ENCODE peak calls at places on chromosomes 2 and 18, in five cellular contexts. Q, L, W, D and M are unnamed samples.
A peak's percentile ranks its signal among the peaks of the same experiment; 100 is the strongest.

GRCh38 chr2:74736589-74736988 is 82.5 kb downstream of the SEMA4F start:
- DNase-seq in Q (no peak), L (no peak), W (no peak), D (no peak), M (no peak)

GRCh38 chr2:59932341-59932740 is 621.1 kb downstream of the BCL11A start:
- DNase-seq in Q (no peak), L (no peak), W (no peak), D (no peak), M (no peak)

GRCh38 chr2:236403125-236403524 is 138.9 kb upstream of the ASB18 start:
- DNase-seq in Q (no peak), L (no peak), W (no peak), D (no peak), M (no peak)

GRCh38 chr2:20630967-20631366 is 19.9 kb downstream of the HS1BP3 start:
- DNase-seq in Q (no peak), L (no peak), W (no peak), D (no peak), M (no peak)

GRCh38 chr18:48547456-48548403 is 8.9 kb downstream of the CTIF start:
- DNase-seq in Q (peak; percentile 84), L (peak; percentile 29), W (peak; percentile 75), D (no peak), M (peak; percentile 83)

GRCh38 chr2:233437439-233437955 is 83.2 kb downstream of the DGKD start:
- DNase-seq in Q (no peak), L (no peak), W (no peak), D (no peak), M (no peak)

GRCh38 chr18:65221736-65222135 is 529.1 kb upstream of the CDH7 start:
- DNase-seq in Q (no peak), L (no peak), W (no peak), D (no peak), M (no peak)

GRCh38 chr2:149040451-149040850 is 2.0 kb downstream of the LYPD6B start:
- DNase-seq in Q (peak; percentile 19), L (no peak), W (no peak), D (no peak), M (peak; percentile 5)

GRCh38 chr2:85776672-85777071 is 22.9 kb downstream of the ATOH8 start:
- DNase-seq in Q (no peak), L (no peak), W (no peak), D (no peak), M (no peak)

GRCh38 chr2:1421731-1422130 is 8.5 kb downstream of the TPO start:
- DNase-seq in Q (no peak), L (no peak), W (no peak), D (no peak), M (no peak)
- TF ChIP-seq CTCF in Q (no peak), L (no peak), W (no peak), D (no peak), M (no peak)

DNA sequence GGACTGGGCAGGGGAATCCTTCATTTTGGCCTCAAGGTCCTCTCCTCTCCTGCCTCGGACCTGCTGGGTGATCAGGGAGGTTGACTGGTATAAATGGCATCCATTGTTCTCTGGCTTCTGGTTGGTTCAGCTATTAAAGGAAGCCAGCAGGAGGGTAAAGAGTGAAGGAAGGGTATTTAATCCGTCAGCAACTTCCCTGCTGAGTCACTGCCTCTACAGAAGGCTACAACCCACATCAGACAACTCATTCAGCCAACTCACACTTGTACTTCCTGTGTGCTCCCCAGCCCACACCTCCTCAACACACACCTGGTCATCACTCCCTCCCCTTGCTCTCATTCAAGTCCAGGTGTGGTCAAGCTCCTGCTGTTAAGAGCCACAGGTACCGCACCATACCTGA is 68.3 kb upstream of the MRPS9 start:
- DNase-seq in Q (no peak), L (no peak), W (no peak), D (no peak), M (no peak)
- H3K4me3 ChIP-seq in Q (no peak overlapping the region), L (no peak overlapping the region), W (no peak overlapping the region), D (no peak overlapping the region), M (no peak overlapping the region)

GRCh38 chr2:9821805-9822445 is 21.3 kb upstream of the TAF1B start:
- DNase-seq in Q (no peak), L (no peak), W (peak; percentile 55), D (no peak), M (no peak)
- TF ChIP-seq CTCF in Q (no peak), L (no peak), W (no peak), D (no peak), M (no peak)

GRCh38 chr2:102622646-102623045 is 3.3 kb downstream of the SLC9A2 start:
- DNase-seq in Q (no peak), L (no peak), W (no peak), D (no peak), M (no peak)
- H3K4me3 ChIP-seq in Q (no peak overlapping the region), L (no peak overlapping the region), W (no peak overlapping the region), D (peak overlapping the region; percentile 68), M (no peak overlapping the region)

GRCh38 chr2:27102329-27102728 is 15.8 kb downstream of the KHK start:
- DNase-seq in Q (no peak), L (no peak), W (no peak), D (no peak), M (no peak)

GRCh38 chr2:27097341-27097740 is 10.8 kb downstream of the KHK start:
- DNase-seq in Q (no peak), L (no peak), W (no peak), D (no peak), M (no peak)

GRCh38 chr2:27100036-27100435 is 13.5 kb downstream of the KHK start:
- DNase-seq in Q (no peak), L (no peak), W (no peak), D (no peak), M (no peak)

GRCh38 chr2:27096748-27097297 is 10.3 kb downstream of the KHK start:
- DNase-seq in Q (no peak), L (no peak), W (no peak), D (no peak), M (no peak)

DNA sequence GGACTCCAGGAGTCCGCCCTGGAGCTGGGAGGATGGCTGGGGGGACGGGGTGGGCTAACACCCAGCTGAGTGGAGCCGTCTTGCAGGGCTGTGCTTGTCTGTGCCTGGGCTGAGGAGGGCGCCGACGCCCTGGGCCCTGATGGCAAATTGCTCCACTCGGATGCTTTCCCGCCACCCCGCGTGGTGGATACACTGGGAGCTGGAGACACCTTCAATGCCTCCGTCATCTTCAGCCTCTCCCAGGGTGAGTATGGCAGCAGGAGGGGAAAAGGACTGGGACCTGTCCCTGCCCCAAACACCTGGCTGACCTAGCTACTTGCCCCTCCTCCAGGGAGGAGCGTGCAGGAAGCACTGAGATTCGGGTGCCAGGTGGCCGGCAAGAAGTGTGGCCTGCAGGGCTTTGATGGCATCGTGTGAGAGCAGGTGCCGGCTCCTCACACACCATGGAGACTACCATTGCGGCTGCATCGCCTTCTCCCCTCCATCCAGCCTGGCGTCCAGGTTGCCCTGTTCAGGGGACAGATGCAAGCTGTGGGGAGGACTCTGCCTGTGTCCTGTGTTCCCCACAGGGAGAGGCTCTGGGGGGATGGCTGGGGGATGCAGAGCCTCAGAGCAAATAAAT is 12.9 kb downstream of the KHK start:
- DNase-seq in Q (no peak), L (no peak), W (no peak), D (no peak), M (no peak)
- TF ChIP-seq CTCF in Q (no peak), L (no peak), W (no peak), D (no peak), M (no peak)

GRCh38 chr2:238286095-238286494 is 2.3 kb downstream of the PER2 start:
- DNase-seq in Q (no peak), L (no peak), W (no peak), D (no peak), M (no peak)
- H3K4me3 ChIP-seq in Q (peak overlapping the region; percentile 7), L (peak overlapping the region; percentile 95), W (no peak overlapping the region), D (peak overlapping the region; percentile 18), M (no peak overlapping the region)